ENCODE peak calls at places on chromosomes 3 and 15, in four cellular contexts. K is mucosa of descending colon, A is astrocyte of the cerebellum, T is RWPE2. D is an unnamed sample.

GRCh38 chr3:88596451-88596850 is 446.7 kb downstream of the C3orf38 start:
- DNase-seq in T (no peak), K (no peak), A (no peak), D (no peak)

GRCh38 chr15:79310612-79310984 is 314 bp upstream of the TMED3 start:
- DNase-seq in T (no peak), A (no peak), K (no peak), D (no peak)

GRCh38 chr3:138675393-138675792 is 66.8 kb downstream of the FAIM start:
- DNase-seq in A (no peak), K (no peak), T (no peak), D (no peak)

GRCh38 chr3:197889204-197889930 is 60.6 kb upstream of the RPL35A start:
- DNase-seq in T (no peak), A (no peak), K (no peak), D (no peak)

GRCh38 chr3:132854856-132855535 is 132.8 kb upstream of the NPHP3 start:
- DNase-seq in K (no peak), A (no peak), T (no peak), D (no peak)

GRCh38 chr3:119690043-119690656 is 12.7 kb upstream of the CFAP91 start:
- DNase-seq in T (no peak), K (no peak), A (peak), D (no peak)

GRCh38 chr15:68383161-68384074 is 48.5 kb downstream of the ITGA11 start:
- DNase-seq in K (no peak), T (no peak), A (no peak), D (no peak)

GRCh38 chr3:188602620-188603019 is 448.7 kb downstream of the LPP start:
- DNase-seq in K (no peak), T (no peak), A (no peak), D (no peak)

GRCh38 chr15:40045572-40046217 is 6.7 kb upstream of the SRP14 start:
- DNase-seq in K (no peak), A (no peak), T (no peak), D (no peak)

GRCh38 chr15:96268421-96269204 is 61.9 kb upstream of the NR2F2 start:
- DNase-seq in T (no peak), K (no peak), A (peak), D (no peak)

GRCh38 chr3:133444071-133444774 is 44.4 kb downstream of the BFSP2 start:
- DNase-seq in A (no peak), T (no peak), K (no peak), D (no peak)

GRCh38 chr3:10577521-10577920 is 72.1 kb upstream of the ATP2B2 start:
- DNase-seq in T (no peak), K (no peak), A (no peak), D (no peak)

GRCh38 chr15:70507772-70508351 is 255.5 kb downstream of the UACA start:
- DNase-seq in K (no peak), A (no peak), T (no peak), D (no peak)

GRCh38 chr15:98684441-98684840 is 36.1 kb downstream of the IGF1R start:
- DNase-seq in A (peak), T (no peak), K (no peak), D (peak)

GRCh38 chr3:121957674-121958419 is 63.6 kb downstream of the SLC15A2 start:
- DNase-seq in A (no peak), K (no peak), T (no peak), D (no peak)

GRCh38 chr3:114566162-114566755 is 272.4 kb downstream of the TIGIT start:
- DNase-seq in K (no peak), A (no peak), T (no peak), D (no peak)

GRCh38 chr3:117322866-117323265 is 613.3 kb downstream of the TUSC7 start:
- DNase-seq in A (peak), K (no peak), T (no peak), D (no peak)

GRCh38 chr3:12307136-12307535 is 18.3 kb downstream of the PPARG start:
- DNase-seq in T (no peak), K (no peak), A (no peak), D (no peak)

GRCh38 chr15:82043130-82043673 is 2.6 kb downstream of the MEX3B start:
- DNase-seq in A (no peak), T (peak), K (peak), D (no peak)

GRCh38 chr3:945738-946137 is 147.1 kb upstream of the CNTN6 start:
- DNase-seq in T (no peak), A (no peak), K (no peak), D (no peak)

GRCh38 chr15:38187646-38188313 is 64.9 kb upstream of the SPRED1 start:
- DNase-seq in K (no peak), T (no peak), A (no peak), D (no peak)

GRCh38 chr3:3705090-3705775 is 94.0 kb upstream of the LRRN1 start:
- DNase-seq in K (no peak), A (no peak), T (no peak), D (no peak)

GRCh38 chr3:172749201-172749965 is 1.1 kb upstream of the ECT2 start:
- DNase-seq in K (no peak), A (peak), T (peak), D (peak)

GRCh38 chr15:96559087-96559486 is 228.6 kb downstream of the NR2F2 start:
- DNase-seq in A (no peak), T (no peak), K (no peak), D (no peak)

GRCh38 chr15:51132384-51133139 is 37.9 kb upstream of the TNFAIP8L3 start:
- DNase-seq in T (no peak), K (no peak), A (peak), D (peak)

GRCh38 chr3:124997303-124998246 is 58.2 kb downstream of the HEG1 start:
- DNase-seq in A (no peak), T (no peak), K (no peak), D (no peak)

GRCh38 chr3:122929188-122929465 is 98.4 kb downstream of the SEMA5B start:
- DNase-seq in K (no peak), T (no peak), A (no peak), D (no peak)

GRCh38 chr15:88166330-88166993 is 90.1 kb downstream of the NTRK3 start:
- DNase-seq in A (no peak), T (no peak), K (no peak), D (no peak)

GRCh38 chr15:57015897-57016296 is 97.5 kb downstream of the TCF12 start:
- DNase-seq in T (no peak), K (no peak), A (no peak), D (no peak)

GRCh38 chr15:89912674-89913396 is at the start of gene ARPIN:
- DNase-seq in A (no peak), K (peak), T (peak), D (no peak)

GRCh38 chr3:179969525-179969924 is 67.2 kb downstream of the PEX5L start:
- DNase-seq in T (no peak), K (no peak), A (no peak), D (no peak)

GRCh38 chr3:104832530-104832929 is 534.2 kb upstream of the ALCAM start:
- DNase-seq in A (no peak), T (no peak), K (no peak), D (no peak)

GRCh38 chr3:127694467-127695215 is 21.9 kb downstream of the ABTB1 start:
- DNase-seq in T (no peak), K (peak), A (no peak), D (no peak)

GRCh38 chr3:196141866-196142673 is 60.2 kb upstream of the TFRC start:
- DNase-seq in T (no peak), A (no peak), K (peak), D (no peak)

GRCh38 chr15:20353966-20354883 is 187.4 kb downstream of the GOLGA6L6 start:
- DNase-seq in A (no peak), T (peak), K (peak), D (no peak)

GRCh38 chr3:23648965-23649328 is 156.8 kb upstream of the UBE2E1 start:
- DNase-seq in K (peak), A (no peak), T (no peak), D (no peak)

GRCh38 chr3:23647706-23648258 is 158.0 kb upstream of the UBE2E1 start:
- DNase-seq in T (no peak), A (no peak), K (no peak), D (no peak)

GRCh38 chr3:23649502-23649901 is 156.3 kb upstream of the UBE2E1 start:
- DNase-seq in K (no peak), A (no peak), T (no peak), D (no peak)

GRCh38 chr3:23646201-23646955 is 159.4 kb upstream of the UBE2E1 start:
- DNase-seq in K (no peak), A (no peak), T (no peak), D (no peak)

DNA sequence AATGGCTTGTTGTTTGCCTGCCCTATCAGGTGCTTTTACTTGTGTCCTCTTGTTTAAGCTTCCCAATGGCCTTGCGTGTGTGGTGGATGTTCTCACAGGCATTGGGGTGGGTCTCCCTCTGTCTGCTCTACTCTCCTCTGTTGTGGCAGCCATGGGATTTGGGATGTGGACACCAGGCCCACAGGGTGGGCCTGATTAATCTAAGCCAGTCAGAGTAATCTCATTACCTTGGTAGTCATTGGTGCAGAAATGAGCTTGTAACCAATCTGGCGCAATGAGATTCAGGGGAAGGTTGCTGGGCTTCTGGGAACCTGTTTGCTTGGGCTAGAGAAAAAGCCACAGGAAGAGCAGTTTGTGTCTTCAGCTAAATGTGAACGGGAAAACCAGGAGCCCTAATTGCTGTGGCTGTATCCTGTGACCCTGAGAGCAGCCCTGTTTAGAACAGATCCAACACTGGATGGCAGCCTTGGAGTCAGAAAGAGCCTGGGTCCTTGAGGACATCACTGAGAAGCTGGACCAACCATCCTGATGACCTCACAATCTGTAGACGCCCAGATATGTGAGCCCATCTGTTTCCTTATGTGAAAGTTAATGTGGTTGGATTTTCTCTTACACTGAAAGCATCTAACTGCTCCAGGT is 157.3 kb upstream of the UBE2E1 start:
- DNase-seq in T (no peak), A (no peak), K (no peak), D (no peak)
- TF ChIP-seq CTCF in T (peak), A (no peak), K (no peak), D (peak)

DNA sequence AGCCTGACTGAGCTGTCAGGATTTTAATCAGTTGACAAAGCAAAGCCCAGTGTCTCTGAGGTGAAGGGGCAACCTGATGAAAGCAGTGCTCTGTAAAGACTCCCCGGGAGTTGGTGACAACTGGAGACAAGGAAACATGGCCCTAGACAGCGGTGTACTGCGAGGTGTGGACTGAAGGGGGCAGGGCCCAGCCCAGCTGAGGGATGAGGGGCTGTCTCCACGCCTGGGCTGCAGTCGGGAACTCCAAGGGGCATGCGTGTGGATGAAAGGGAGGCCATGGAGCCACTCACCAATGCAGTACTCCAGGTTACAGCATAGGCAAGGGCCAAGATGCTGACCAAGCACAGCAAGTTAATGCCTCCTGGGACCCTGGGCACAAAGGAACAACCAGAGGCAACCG is 45.1 kb downstream of the SCAP start:
- DNase-seq in T (no peak), A (no peak), K (no peak), D (no peak)
- TF ChIP-seq CTCF in T (no peak), A (no peak), K (no peak), D (no peak)

GRCh38 chr3:156617781-156618180 is 56.6 kb upstream of the TIPARP start:
- DNase-seq in K (no peak), A (no peak), T (no peak), D (no peak)
- TF ChIP-seq CTCF in K (no peak), A (no peak), T (no peak), D (no peak)

GRCh38 chr3:39383190-39383912 is at the start of gene SLC25A38:
- DNase-seq in K (peak), A (peak), T (peak), D (no peak)

GRCh38 chr3:39385456-39386098 is 2.4 kb downstream of the SLC25A38 start:
- DNase-seq in A (no peak), K (no peak), T (no peak), D (no peak)

GRCh38 chr3:39384665-39385000 is 1.5 kb downstream of the SLC25A38 start:
- DNase-seq in T (no peak), K (no peak), A (no peak), D (no peak)

GRCh38 chr3:39386331-39386730 is 3.2 kb downstream of the SLC25A38 start:
- DNase-seq in T (no peak), K (no peak), A (no peak), D (no peak)

GRCh38 chr3:39383913-39384664 is 919 bp downstream of the SLC25A38 start:
- DNase-seq in A (peak), T (peak), K (peak), D (peak)
- TF ChIP-seq CTCF in A (no peak), T (no peak), K (no peak), D (no peak)